ENCODE peak calls at places on chromosomes 5 and 9, in nine cellular contexts. G is IMR-90; Z is SJCRH30; X is CD8-positive, alpha-beta memory T cell; M is CD8-positive, alpha-beta T cell; V is foreskin keratinocyte; U is pancreas; H is A549; B is colonic mucosa. P is an unnamed sample.

GRCh38 chr9:122320346-122320995 is 50.4 kb upstream of the PTGS1 start:
- DNase-seq in G (no peak), Z (no peak), X (no peak), M (no peak), V (no peak), U (no peak), H (no peak), B (no peak), P (no peak)

GRCh38 chr5:150763023-150763793 is 4.4 kb upstream of the DCTN4 start:
- DNase-seq in G (peak; percentile 67), Z (peak; percentile 23), X (no peak), M (no peak), V (peak; percentile 84), U (no peak), H (peak; percentile 19), B (no peak), P (no peak)

GRCh38 chr5:117947121-117947520 is 1041.2 kb downstream of the DTWD2 start:
- DNase-seq in G (no peak), Z (no peak), X (no peak), M (no peak), V (no peak), U (no peak), H (no peak), B (no peak), P (no peak)

GRCh38 chr9:6552738-6553121 is 92.8 kb downstream of the GLDC start:
- DNase-seq in G (peak; percentile 56), Z (no peak), X (no peak), M (no peak), V (no peak), U (no peak), H (no peak), B (no peak), P (no peak)

GRCh38 chr9:120434532-120434931 is 145.4 kb downstream of the CDK5RAP2 start:
- DNase-seq in G (peak; percentile 93), Z (no peak), X (no peak), M (no peak), V (no peak), U (no peak), H (no peak), B (peak; percentile 27), P (no peak)

GRCh38 chr5:13658761-13659160 is 285.7 kb downstream of the DNAH5 start:
- DNase-seq in G (no peak), Z (no peak), X (no peak), M (no peak), V (peak; percentile 96), U (no peak), H (no peak), B (no peak), P (no peak)

GRCh38 chr5:173265433-173265832 is 30.4 kb upstream of the NKX2-5 start:
- DNase-seq in G (no peak), Z (no peak), X (no peak), M (no peak), V (no peak), U (no peak), H (no peak), B (no peak), P (no peak)

GRCh38 chr5:77957-78804 is 13.8 kb upstream of the PLEKHG4B start:
- DNase-seq in G (peak; percentile 24), Z (peak; percentile 69), X (no peak), M (no peak), V (no peak), U (no peak), H (peak; percentile 73), B (no peak), P (peak; percentile 6)

GRCh38 chr5:127092690-127093089 is 19.4 kb upstream of the C5orf63 start:
- DNase-seq in G (peak; percentile 82), Z (peak; percentile 82), X (no peak), M (no peak), V (no peak), U (no peak), H (no peak), B (no peak), P (no peak)

DNA sequence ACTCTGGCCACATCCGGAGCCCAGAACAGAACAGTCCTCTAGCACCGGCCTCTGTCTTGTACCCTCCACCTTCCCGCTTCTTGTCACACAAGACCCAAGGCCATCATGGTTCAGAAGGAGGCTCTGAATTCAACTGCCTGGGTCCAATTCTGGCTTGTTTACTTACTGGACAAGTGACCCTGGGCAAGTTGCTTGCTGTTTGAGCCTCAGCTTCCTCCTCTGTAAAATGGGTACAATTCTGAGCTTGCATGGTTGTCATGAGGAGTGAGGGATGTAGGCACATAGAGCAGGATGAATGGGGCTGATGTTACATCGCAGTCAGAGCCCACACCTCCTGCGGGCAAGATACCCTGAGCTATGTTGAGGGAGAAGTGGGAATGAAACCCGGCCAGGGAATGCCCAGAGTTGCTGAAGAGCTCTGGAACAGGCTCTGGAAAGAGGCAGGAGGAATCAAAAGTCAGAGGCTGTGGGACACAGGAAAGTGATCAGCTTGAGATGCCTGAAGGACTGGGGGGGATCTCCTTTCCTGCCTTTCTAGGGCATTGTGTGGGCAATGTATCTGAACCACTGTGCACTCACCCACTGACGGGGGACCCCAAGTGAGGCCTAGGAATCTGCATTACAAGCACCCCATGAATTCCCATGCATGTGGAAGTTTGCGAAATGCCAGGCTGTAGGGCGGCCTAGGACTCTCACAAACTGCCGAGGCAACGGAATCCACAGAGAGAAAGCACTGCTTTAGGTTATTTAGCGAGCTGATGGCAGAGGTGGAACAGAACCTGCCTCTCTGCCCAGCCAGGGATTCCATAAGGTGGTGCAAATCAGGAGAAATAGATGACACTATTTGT is 29.4 kb upstream of the IL17B start:
- DNase-seq in G (no peak), Z (no peak), X (no peak), M (no peak), V (no peak), U (no peak), H (no peak), B (no peak), P (no peak)
- H3K27ac ChIP-seq in G (peak overlapping the region; percentile 89), Z (no peak overlapping the region), X (no peak overlapping the region), M (no peak overlapping the region), V (no peak overlapping the region), U (no peak overlapping the region), H (peak overlapping the region; percentile 82), B (peak overlapping the region; percentile 83), P (no peak overlapping the region)

DNA sequence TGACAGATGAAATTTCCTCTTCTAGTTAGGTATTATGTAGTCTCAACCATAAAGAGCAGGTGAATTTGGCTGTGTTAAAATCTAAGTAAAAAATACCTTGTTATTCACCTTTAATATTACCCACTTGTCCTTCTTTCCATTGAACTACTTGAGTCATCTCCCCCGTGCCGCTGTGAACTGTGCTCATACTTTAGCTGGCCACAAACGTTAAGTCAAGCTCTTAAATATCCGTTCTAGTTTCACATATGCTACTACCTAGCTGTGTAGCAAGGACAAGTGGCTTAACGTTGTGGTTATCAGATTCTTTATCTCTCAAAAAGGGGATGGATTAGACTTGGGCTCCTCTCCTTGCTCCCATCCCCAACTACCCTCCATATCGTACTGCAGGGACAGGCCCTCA is 110.4 kb downstream of the EFNA5 start:
- DNase-seq in G (no peak), Z (no peak), X (no peak), M (no peak), V (no peak), U (no peak), H (no peak), B (no peak), P (no peak)
- H3K4me1 ChIP-seq in G (peaks cover 4% of the 10 kb centered on the region), Z (peaks cover 53% of the 10 kb centered on the region), X (no peaks in the 10 kb centered on the region), M (no peaks in the 10 kb centered on the region), V (peaks cover 14% of the 10 kb centered on the region), U (no peaks in the 10 kb centered on the region), H (peaks cover 72% of the 10 kb centered on the region), B (no peaks in the 10 kb centered on the region), P (no peaks in the 10 kb centered on the region)

GRCh38 chr5:73284196-73284795 is 111.3 kb downstream of the TMEM174 start:
- DNase-seq in G (no peak), Z (no peak), X (no peak), M (no peak), V (no peak), U (no peak), H (no peak), B (no peak), P (no peak)

GRCh38 chr5:73280386-73280785 is 107.4 kb downstream of the TMEM174 start:
- DNase-seq in G (no peak), Z (no peak), X (no peak), M (no peak), V (no peak), U (no peak), H (no peak), B (no peak), P (no peak)

GRCh38 chr5:73282923-73283322 is 109.9 kb downstream of the TMEM174 start:
- DNase-seq in G (no peak), Z (no peak), X (no peak), M (no peak), V (no peak), U (peak; percentile 37), H (no peak), B (no peak), P (no peak)

GRCh38 chr5:73280821-73281746 is 108.1 kb downstream of the TMEM174 start:
- DNase-seq in G (peak; percentile 65), Z (peak; percentile 64), X (no peak), M (no peak), V (no peak), U (peak; percentile 80), H (peak; percentile 43), B (no peak), P (no peak)

DNA sequence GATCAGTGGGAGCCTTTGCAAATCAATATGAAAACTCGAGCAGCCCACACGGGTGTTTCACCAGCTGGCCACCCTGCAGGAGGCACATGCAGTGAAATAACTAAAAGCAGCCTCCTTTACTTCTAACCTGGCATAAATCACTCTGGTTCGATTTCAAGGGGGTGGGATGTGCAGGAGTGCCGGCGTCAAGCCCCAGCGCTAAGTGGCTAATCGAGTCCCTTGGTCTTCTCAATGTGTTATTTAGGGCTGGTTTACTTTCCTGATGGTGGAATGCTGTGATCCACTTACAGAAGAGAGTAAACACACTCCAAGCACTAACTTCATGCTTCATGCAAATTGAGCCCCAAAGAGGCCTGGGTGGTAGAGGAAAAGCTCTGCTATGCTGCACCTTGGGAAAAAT is 109.4 kb downstream of the TMEM174 start:
- DNase-seq in G (no peak), Z (no peak), X (no peak), M (no peak), V (no peak), U (no peak), H (no peak), B (no peak), P (no peak)
- H3K27ac ChIP-seq in G (no peak overlapping the region), Z (no peak overlapping the region), X (no peak overlapping the region), M (no peak overlapping the region), V (no peak overlapping the region), U (no peak overlapping the region), H (no peak overlapping the region), B (no peak overlapping the region), P (no peak overlapping the region)

DNA sequence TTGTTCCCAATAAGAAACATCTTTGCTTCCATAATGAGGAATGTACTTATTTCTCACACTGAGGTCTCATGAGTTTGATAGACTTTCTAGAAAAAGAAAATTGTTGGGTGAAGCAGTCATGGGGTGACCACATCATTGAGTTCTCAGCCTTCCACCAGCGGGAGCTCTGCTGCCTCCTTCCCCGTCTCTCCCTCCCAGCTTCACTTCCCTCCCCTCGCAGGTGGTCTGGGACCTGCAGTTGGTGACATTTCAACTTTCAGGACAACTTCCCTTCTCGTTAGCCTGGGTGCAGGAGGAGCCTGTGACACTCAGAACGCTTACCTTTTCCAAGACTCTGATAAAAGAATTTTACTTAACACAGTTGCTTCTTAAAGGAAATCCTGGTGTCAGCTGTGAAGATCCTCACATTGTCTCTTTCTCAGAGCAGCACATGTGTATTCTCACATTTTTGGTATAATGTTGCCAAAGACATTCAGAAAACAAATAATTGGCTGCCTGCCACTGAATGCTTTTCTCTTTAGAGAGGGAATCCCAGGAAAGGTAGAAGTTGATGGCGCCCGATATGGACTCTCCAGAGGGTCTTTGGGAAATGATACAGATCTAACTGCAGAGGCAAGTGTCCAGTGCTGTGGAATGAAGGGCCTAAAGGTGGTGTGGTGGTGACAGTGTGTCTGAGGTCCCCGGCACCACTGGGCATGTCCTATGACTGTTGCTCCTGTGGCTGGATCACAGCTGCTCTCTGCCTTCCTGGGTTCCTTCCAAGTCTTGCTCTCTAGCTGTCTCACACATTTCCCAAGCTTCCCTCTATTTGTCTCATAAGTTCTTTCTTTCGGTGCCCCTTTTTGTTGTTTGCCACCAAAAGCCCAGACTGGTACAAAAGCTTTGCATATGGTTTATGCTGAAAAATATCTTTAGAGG is 238.1 kb downstream of the GAS1 start:
- DNase-seq in G (no peak), Z (peak; percentile 28), X (no peak), M (no peak), V (no peak), U (no peak), H (no peak), B (no peak), P (no peak)
- H3K4me1 ChIP-seq in G (peaks cover 6% of the 10 kb centered on the region), Z (peaks cover 33% of the 10 kb centered on the region), X (no peaks in the 10 kb centered on the region), M (no peaks in the 10 kb centered on the region), V (no peaks in the 10 kb centered on the region), U (no peaks in the 10 kb centered on the region), H (no peaks in the 10 kb centered on the region), B (no peaks in the 10 kb centered on the region), P (no peaks in the 10 kb centered on the region)